ENCODE peak calls at places on chromosomes 4 and X, in eight cellular contexts. One of them, this sample, is unnamed.

GRCh38 chrX:69024931-69025330 is 140.3 kb downstream of the PJA1 start:
- DNase-seq in SK-N-SH: peak; percentile 41
- DNase-seq in fibroblast of mammary gland: peak; percentile 61
- DNase-seq in naive thymus-derived CD4-positive, alpha-beta T cell: no peak
- DNase-seq in mammary epithelial cell: peak; percentile 75
- DNase-seq in ascending aorta: no peak
- DNase-seq in epithelial cell of esophagus: peak; percentile 72
- DNase-seq in tibial artery: peak; percentile 87
- DNase-seq in this sample: peak; percentile 79

GRCh38 chrX:130295519-130296314 is 27.0 kb upstream of the ZNF280C start:
- DNase-seq in tibial artery: no peak
- DNase-seq in mammary epithelial cell: peak; percentile 6
- DNase-seq in ascending aorta: no peak
- DNase-seq in naive thymus-derived CD4-positive, alpha-beta T cell: no peak
- DNase-seq in SK-N-SH: no peak
- DNase-seq in epithelial cell of esophagus: peak; percentile 36
- DNase-seq in fibroblast of mammary gland: peak; percentile 41
- DNase-seq in this sample: no peak

GRCh38 chr4:1246111-1246881 is 2.6 kb downstream of the CTBP1 start:
- DNase-seq in naive thymus-derived CD4-positive, alpha-beta T cell: peak; percentile 8
- DNase-seq in SK-N-SH: peak; percentile 23
- DNase-seq in tibial artery: peak; percentile 66
- DNase-seq in mammary epithelial cell: peak; percentile 8
- DNase-seq in ascending aorta: no peak
- DNase-seq in epithelial cell of esophagus: peak; percentile 8
- DNase-seq in fibroblast of mammary gland: no peak
- DNase-seq in this sample: peak; percentile 72

GRCh38 chrX:131424895-131425294 is 119.0 kb upstream of the OR13H1 start:
- DNase-seq in mammary epithelial cell: no peak
- DNase-seq in naive thymus-derived CD4-positive, alpha-beta T cell: no peak
- DNase-seq in ascending aorta: no peak
- DNase-seq in tibial artery: no peak
- DNase-seq in fibroblast of mammary gland: no peak
- DNase-seq in epithelial cell of esophagus: no peak
- DNase-seq in SK-N-SH: no peak
- DNase-seq in this sample: no peak

GRCh38 chr4:154329268-154329858 is 162.2 kb downstream of the DCHS2 start:
- DNase-seq in tibial artery: no peak
- DNase-seq in mammary epithelial cell: peak; percentile 21
- DNase-seq in fibroblast of mammary gland: peak; percentile 57
- DNase-seq in naive thymus-derived CD4-positive, alpha-beta T cell: no peak
- DNase-seq in SK-N-SH: no peak
- DNase-seq in ascending aorta: no peak
- DNase-seq in epithelial cell of esophagus: peak; percentile 51
- DNase-seq in this sample: no peak

GRCh38 chr4:165711912-165712311 is 161.1 kb upstream of the TLL1 start:
- DNase-seq in fibroblast of mammary gland: no peak
- DNase-seq in ascending aorta: no peak
- DNase-seq in tibial artery: no peak
- DNase-seq in naive thymus-derived CD4-positive, alpha-beta T cell: no peak
- DNase-seq in mammary epithelial cell: no peak
- DNase-seq in SK-N-SH: no peak
- DNase-seq in epithelial cell of esophagus: no peak
- DNase-seq in this sample: no peak

GRCh38 chrX:43707812-43708548 is 51.9 kb downstream of the MAOA start:
- DNase-seq in fibroblast of mammary gland: peak; percentile 74
- DNase-seq in ascending aorta: no peak
- DNase-seq in SK-N-SH: no peak
- DNase-seq in epithelial cell of esophagus: no peak
- DNase-seq in mammary epithelial cell: no peak
- DNase-seq in naive thymus-derived CD4-positive, alpha-beta T cell: no peak
- DNase-seq in tibial artery: peak; percentile 72
- DNase-seq in this sample: no peak

GRCh38 chr4:144645621-144646522 is at the start of gene HHIP:
- DNase-seq in fibroblast of mammary gland: peak; percentile 36
- DNase-seq in SK-N-SH: peak; percentile 70
- DNase-seq in ascending aorta: no peak
- DNase-seq in tibial artery: peak; percentile 67
- DNase-seq in naive thymus-derived CD4-positive, alpha-beta T cell: no peak
- DNase-seq in mammary epithelial cell: peak; percentile 16
- DNase-seq in epithelial cell of esophagus: peak; percentile 23
- DNase-seq in this sample: no peak

GRCh38 chr4:2080429-2081300 is 21.5 kb downstream of the NAT8L start:
- DNase-seq in naive thymus-derived CD4-positive, alpha-beta T cell: no peak
- DNase-seq in tibial artery: peak; percentile 62
- DNase-seq in fibroblast of mammary gland: no peak
- DNase-seq in mammary epithelial cell: no peak
- DNase-seq in SK-N-SH: no peak
- DNase-seq in epithelial cell of esophagus: no peak
- DNase-seq in ascending aorta: no peak
- DNase-seq in this sample: peak; percentile 74

GRCh38 chrX:20026278-20026677 is 35.4 kb upstream of the BCLAF3 start:
- DNase-seq in epithelial cell of esophagus: peak; percentile 30
- DNase-seq in naive thymus-derived CD4-positive, alpha-beta T cell: no peak
- DNase-seq in SK-N-SH: no peak
- DNase-seq in fibroblast of mammary gland: peak; percentile 51
- DNase-seq in ascending aorta: no peak
- DNase-seq in mammary epithelial cell: peak; percentile 42
- DNase-seq in tibial artery: no peak
- DNase-seq in this sample: no peak

GRCh38 chrX:24037729-24038128 is 10.7 kb upstream of the KLHL15 start:
- DNase-seq in fibroblast of mammary gland: no peak
- DNase-seq in tibial artery: no peak
- DNase-seq in SK-N-SH: no peak
- DNase-seq in ascending aorta: no peak
- DNase-seq in naive thymus-derived CD4-positive, alpha-beta T cell: no peak
- DNase-seq in mammary epithelial cell: no peak
- DNase-seq in epithelial cell of esophagus: no peak
- DNase-seq in this sample: no peak

GRCh38 chr4:20816287-20816686 is 116.0 kb downstream of the PACRGL start:
- DNase-seq in epithelial cell of esophagus: no peak
- DNase-seq in naive thymus-derived CD4-positive, alpha-beta T cell: no peak
- DNase-seq in mammary epithelial cell: no peak
- DNase-seq in SK-N-SH: no peak
- DNase-seq in ascending aorta: no peak
- DNase-seq in tibial artery: no peak
- DNase-seq in fibroblast of mammary gland: no peak
- DNase-seq in this sample: no peak

GRCh38 chr4:110959041-110959643 is 336.3 kb upstream of the PITX2 start:
- DNase-seq in ascending aorta: no peak
- DNase-seq in SK-N-SH: no peak
- DNase-seq in naive thymus-derived CD4-positive, alpha-beta T cell: no peak
- DNase-seq in fibroblast of mammary gland: peak; percentile 52
- DNase-seq in epithelial cell of esophagus: peak; percentile 15
- DNase-seq in mammary epithelial cell: no peak
- DNase-seq in tibial artery: no peak
- DNase-seq in this sample: no peak

GRCh38 chr4:110196206-110196870 is 2.1 kb downstream of the ELOVL6 start:
- DNase-seq in tibial artery: peak; percentile 70
- DNase-seq in ascending aorta: no peak
- DNase-seq in fibroblast of mammary gland: peak; percentile 48
- DNase-seq in SK-N-SH: peak; percentile 79
- DNase-seq in epithelial cell of esophagus: peak; percentile 47
- DNase-seq in mammary epithelial cell: peak; percentile 40
- DNase-seq in naive thymus-derived CD4-positive, alpha-beta T cell: peak; percentile 38
- DNase-seq in this sample: no peak

DNA sequence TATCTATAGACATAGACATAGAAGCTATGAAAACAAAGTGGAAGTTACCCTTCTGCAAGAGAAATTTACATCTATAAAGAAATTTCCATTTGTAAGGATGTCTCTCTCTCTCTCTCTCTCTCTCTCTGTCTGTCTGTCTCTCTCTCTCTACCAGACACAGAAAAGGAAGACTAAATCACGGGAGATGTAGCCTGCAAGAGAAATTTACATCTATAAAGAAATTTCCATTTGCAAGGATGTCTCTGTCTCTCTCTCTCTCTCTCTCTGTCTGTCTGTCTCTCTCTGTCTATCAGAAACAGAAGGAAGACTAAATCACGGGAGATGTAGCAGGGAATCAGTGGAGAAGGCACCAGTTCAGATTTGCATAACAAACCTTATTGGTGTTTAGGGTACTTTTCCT is 65.6 kb upstream of the CTSO start:
- DNase-seq in ascending aorta: no peak
- DNase-seq in tibial artery: no peak
- DNase-seq in fibroblast of mammary gland: no peak
- DNase-seq in SK-N-SH: no peak
- DNase-seq in epithelial cell of esophagus: no peak
- DNase-seq in mammary epithelial cell: no peak
- DNase-seq in naive thymus-derived CD4-positive, alpha-beta T cell: no peak
- DNase-seq in this sample: no peak
- H3K4me3 ChIP-seq in ascending aorta: no peak overlapping the region
- H3K4me3 ChIP-seq in tibial artery: no peak overlapping the region
- H3K4me3 ChIP-seq in fibroblast of mammary gland: no peak overlapping the region
- H3K4me3 ChIP-seq in SK-N-SH: no peak overlapping the region
- H3K4me3 ChIP-seq in epithelial cell of esophagus: no peak overlapping the region
- H3K4me3 ChIP-seq in mammary epithelial cell: no peak overlapping the region
- H3K4me3 ChIP-seq in naive thymus-derived CD4-positive, alpha-beta T cell: no peak overlapping the region
- H3K4me3 ChIP-seq in this sample: no peak overlapping the region

DNA sequence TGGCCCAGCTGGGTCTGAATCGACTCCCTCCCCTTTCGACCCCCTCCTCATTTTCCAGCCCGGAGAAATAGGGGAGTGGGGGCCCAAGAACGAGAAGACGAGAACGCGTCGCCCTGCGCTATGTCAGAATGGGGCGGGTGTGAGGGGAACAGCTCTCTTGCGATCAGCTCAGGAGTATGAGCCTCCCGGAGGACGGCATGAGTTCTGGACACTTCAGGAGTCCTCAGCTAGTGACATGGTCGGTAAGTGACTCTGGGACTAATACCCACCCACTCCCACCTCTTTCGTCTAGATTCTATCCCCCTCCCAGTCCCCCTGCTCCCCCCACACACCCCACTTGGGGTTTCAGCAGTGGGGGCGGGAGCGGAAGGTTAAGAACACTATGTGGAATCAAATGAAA is 944 bp downstream of the KLF8 start:
- DNase-seq in fibroblast of mammary gland: peak; percentile 3
- DNase-seq in epithelial cell of esophagus: peak; percentile 13
- DNase-seq in ascending aorta: no peak
- DNase-seq in tibial artery: no peak
- DNase-seq in SK-N-SH: no peak
- DNase-seq in mammary epithelial cell: no peak
- DNase-seq in naive thymus-derived CD4-positive, alpha-beta T cell: no peak
- DNase-seq in this sample: no peak
- H3K4me3 ChIP-seq in fibroblast of mammary gland: peak overlapping the region; percentile 46
- H3K4me3 ChIP-seq in epithelial cell of esophagus: peak overlapping the region; percentile 54
- H3K4me3 ChIP-seq in ascending aorta: peak overlapping the region; percentile 61
- H3K4me3 ChIP-seq in tibial artery: peak overlapping the region; percentile 66
- H3K4me3 ChIP-seq in SK-N-SH: peak overlapping the region; percentile 46
- H3K4me3 ChIP-seq in mammary epithelial cell: peak overlapping the region; percentile 47
- H3K4me3 ChIP-seq in naive thymus-derived CD4-positive, alpha-beta T cell: peak overlapping the region; percentile 41
- H3K4me3 ChIP-seq in this sample: peak overlapping the region; percentile 55

GRCh38 chr4:173521474-173522159 is 8.4 kb downstream of the HAND2 start:
- DNase-seq in naive thymus-derived CD4-positive, alpha-beta T cell: no peak
- DNase-seq in epithelial cell of esophagus: no peak
- DNase-seq in SK-N-SH: peak; percentile 64
- DNase-seq in mammary epithelial cell: no peak
- DNase-seq in ascending aorta: no peak
- DNase-seq in tibial artery: no peak
- DNase-seq in fibroblast of mammary gland: no peak
- DNase-seq in this sample: no peak

GRCh38 chr4:173522874-173523395 is 7.1 kb downstream of the HAND2 start:
- DNase-seq in fibroblast of mammary gland: peak; percentile 38
- DNase-seq in epithelial cell of esophagus: no peak
- DNase-seq in SK-N-SH: no peak
- DNase-seq in tibial artery: no peak
- DNase-seq in naive thymus-derived CD4-positive, alpha-beta T cell: no peak
- DNase-seq in ascending aorta: no peak
- DNase-seq in mammary epithelial cell: no peak
- DNase-seq in this sample: no peak

GRCh38 chr4:173520921-173521473 is 9.0 kb downstream of the HAND2 start:
- DNase-seq in ascending aorta: no peak
- DNase-seq in naive thymus-derived CD4-positive, alpha-beta T cell: no peak
- DNase-seq in fibroblast of mammary gland: no peak
- DNase-seq in mammary epithelial cell: no peak
- DNase-seq in SK-N-SH: peak; percentile 65
- DNase-seq in epithelial cell of esophagus: no peak
- DNase-seq in tibial artery: no peak
- DNase-seq in this sample: no peak

GRCh38 chr4:173524218-173525117 is 5.6 kb downstream of the HAND2 start:
- DNase-seq in fibroblast of mammary gland: no peak
- DNase-seq in SK-N-SH: peak; percentile 42
- DNase-seq in ascending aorta: no peak
- DNase-seq in tibial artery: no peak
- DNase-seq in naive thymus-derived CD4-positive, alpha-beta T cell: no peak
- DNase-seq in mammary epithelial cell: no peak
- DNase-seq in epithelial cell of esophagus: no peak
- DNase-seq in this sample: no peak

GRCh38 chr4:173522160-173522873 is 7.7 kb downstream of the HAND2 start:
- DNase-seq in tibial artery: peak; percentile 95
- DNase-seq in epithelial cell of esophagus: peak; percentile 36
- DNase-seq in ascending aorta: no peak
- DNase-seq in fibroblast of mammary gland: peak; percentile 93
- DNase-seq in naive thymus-derived CD4-positive, alpha-beta T cell: no peak
- DNase-seq in mammary epithelial cell: no peak
- DNase-seq in SK-N-SH: peak; percentile 73
- DNase-seq in this sample: peak; percentile 93
- H3K4me3 ChIP-seq in tibial artery: peak overlapping the region; percentile 64
- H3K4me3 ChIP-seq in epithelial cell of esophagus: peak overlapping the region; percentile 12
- H3K4me3 ChIP-seq in ascending aorta: peak overlapping the region; percentile 61
- H3K4me3 ChIP-seq in fibroblast of mammary gland: peak overlapping the region; percentile 65
- H3K4me3 ChIP-seq in naive thymus-derived CD4-positive, alpha-beta T cell: no peak overlapping the region
- H3K4me3 ChIP-seq in mammary epithelial cell: peak overlapping the region; percentile 31
- H3K4me3 ChIP-seq in SK-N-SH: peak overlapping the region; percentile 92
- H3K4me3 ChIP-seq in this sample: peak overlapping the region; percentile 43

GRCh38 chrX:77444075-77444474 is 3.1 kb upstream of the FGF16 start:
- DNase-seq in ascending aorta: no peak
- DNase-seq in naive thymus-derived CD4-positive, alpha-beta T cell: no peak
- DNase-seq in fibroblast of mammary gland: peak; percentile 10
- DNase-seq in epithelial cell of esophagus: no peak
- DNase-seq in mammary epithelial cell: no peak
- DNase-seq in SK-N-SH: no peak
- DNase-seq in tibial artery: no peak
- DNase-seq in this sample: no peak

GRCh38 chrX:77447339-77448149 is at the start of gene FGF16:
- DNase-seq in naive thymus-derived CD4-positive, alpha-beta T cell: no peak
- DNase-seq in tibial artery: no peak
- DNase-seq in epithelial cell of esophagus: no peak
- DNase-seq in ascending aorta: no peak
- DNase-seq in mammary epithelial cell: no peak
- DNase-seq in fibroblast of mammary gland: peak; percentile 10
- DNase-seq in SK-N-SH: peak; percentile 45
- DNase-seq in this sample: peak; percentile 67

GRCh38 chrX:77446840-77447239 is 349 bp upstream of the FGF16 start:
- DNase-seq in epithelial cell of esophagus: no peak
- DNase-seq in SK-N-SH: no peak
- DNase-seq in mammary epithelial cell: no peak
- DNase-seq in fibroblast of mammary gland: peak; percentile 25
- DNase-seq in tibial artery: no peak
- DNase-seq in naive thymus-derived CD4-positive, alpha-beta T cell: no peak
- DNase-seq in ascending aorta: no peak
- DNase-seq in this sample: no peak

GRCh38 chrX:77448170-77448569 is 981 bp downstream of the FGF16 start:
- DNase-seq in tibial artery: no peak
- DNase-seq in fibroblast of mammary gland: no peak
- DNase-seq in SK-N-SH: no peak
- DNase-seq in ascending aorta: no peak
- DNase-seq in naive thymus-derived CD4-positive, alpha-beta T cell: no peak
- DNase-seq in mammary epithelial cell: no peak
- DNase-seq in epithelial cell of esophagus: no peak
- DNase-seq in this sample: no peak

GRCh38 chrX:77446029-77446585 is 1.1 kb upstream of the FGF16 start:
- DNase-seq in epithelial cell of esophagus: no peak
- DNase-seq in ascending aorta: no peak
- DNase-seq in mammary epithelial cell: no peak
- DNase-seq in fibroblast of mammary gland: no peak
- DNase-seq in tibial artery: no peak
- DNase-seq in naive thymus-derived CD4-positive, alpha-beta T cell: no peak
- DNase-seq in SK-N-SH: no peak
- DNase-seq in this sample: peak; percentile 63
- H3K4me3 ChIP-seq in epithelial cell of esophagus: peak overlapping the region; percentile 21
- H3K4me3 ChIP-seq in ascending aorta: peak overlapping the region; percentile 44
- H3K4me3 ChIP-seq in mammary epithelial cell: peak overlapping the region; percentile 6
- H3K4me3 ChIP-seq in fibroblast of mammary gland: peak overlapping the region; percentile 10
- H3K4me3 ChIP-seq in tibial artery: peak overlapping the region; percentile 53
- H3K4me3 ChIP-seq in naive thymus-derived CD4-positive, alpha-beta T cell: peak overlapping the region; percentile 33
- H3K4me3 ChIP-seq in SK-N-SH: no peak overlapping the region
- H3K4me3 ChIP-seq in this sample: peak overlapping the region; percentile 41